ENCODE peak calls at places on chromosomes 5 and 9, in four cellular contexts. K is Peyer's patch, L is upper lobe of right lung, I is BE2C. V is an unnamed sample.

GRCh38 chr9:69412741-69413150 is 87.7 kb downstream of the ENTREP1 start:
- DNase-seq in K (no peak), L (peak; percentile 80), I (peak; percentile 82), V (peak; percentile 69)

GRCh38 chr5:159819671-159820411 is 96.4 kb upstream of the ADRA1B start:
- DNase-seq in K (peak; percentile 76), L (peak; percentile 73), I (no peak), V (peak; percentile 72)

GRCh38 chr5:16504571-16504970 is 39.0 kb upstream of the ZNF622 start:
- DNase-seq in K (no peak), L (no peak), I (no peak), V (no peak)

GRCh38 chr5:67490543-67491321 is 294.1 kb upstream of the CD180 start:
- DNase-seq in K (peak; percentile 47), L (peak; percentile 70), I (no peak), V (no peak)

GRCh38 chr9:119412399-119412798 is 43.2 kb upstream of the BRINP1 start:
- DNase-seq in K (no peak), L (no peak), I (no peak), V (no peak)

GRCh38 chr5:7436521-7436920 is 40.6 kb downstream of the ADCY2 start:
- DNase-seq in K (no peak), L (no peak), I (no peak), V (no peak)

GRCh38 chr5:38426493-38426892 is 130.0 kb downstream of the LIFR start:
- DNase-seq in K (no peak), L (no peak), I (no peak), V (no peak)

GRCh38 chr9:100595391-100596199 is 17.7 kb downstream of the CAVIN4 start:
- DNase-seq in K (peak; percentile 50), L (no peak), I (peak; percentile 45), V (no peak)

GRCh38 chr9:115018547-115019435 is 88.4 kb upstream of the TNFSF8 start:
- DNase-seq in K (no peak), L (no peak), I (no peak), V (no peak)

GRCh38 chr5:59648038-59648831 is 245.3 kb downstream of the PDE4D start:
- DNase-seq in K (no peak), L (no peak), I (no peak), V (no peak)

GRCh38 chr5:10192309-10192708 is 57.4 kb downstream of the ATPSCKMT start:
- DNase-seq in K (no peak), L (no peak), I (no peak), V (no peak)

GRCh38 chr9:111794837-111795556 is at the start of gene SHOC1:
- DNase-seq in K (no peak), L (peak; percentile 72), I (no peak), V (no peak)

GRCh38 chr5:10594591-10595210 is 30.8 kb downstream of the ANKRD33B start:
- DNase-seq in K (no peak), L (no peak), I (no peak), V (no peak)

GRCh38 chr5:95812100-95812472 is 10.4 kb downstream of the GLRX start:
- DNase-seq in K (no peak), L (no peak), I (no peak), V (no peak)

GRCh38 chr5:169354263-169354662 is 53.3 kb upstream of the SLIT3 start:
- DNase-seq in K (no peak), L (no peak), I (no peak), V (no peak)

GRCh38 chr5:35884125-35884788 is 27.6 kb downstream of the IL7R start:
- DNase-seq in K (no peak), L (no peak), I (no peak), V (no peak)

GRCh38 chr9:71509054-71509453 is 259.3 kb downstream of the CEMIP2 start:
- DNase-seq in K (no peak), L (no peak), I (no peak), V (no peak)

GRCh38 chr5:179451813-179452196 is 98.5 kb upstream of the RUFY1 start:
- DNase-seq in K (no peak), L (peak; percentile 48), I (no peak), V (no peak)

GRCh38 chr5:157400741-157401140 is 59.3 kb upstream of the NIPAL4 start:
- DNase-seq in K (no peak), L (no peak), I (no peak), V (no peak)

GRCh38 chr5:170662966-170663365 is 120.6 kb upstream of the GABRP start:
- DNase-seq in K (no peak), L (no peak), I (no peak), V (no peak)

GRCh38 chr9:19699757-19700156 is 89.1 kb downstream of the SLC24A2 start:
- DNase-seq in K (no peak), L (no peak), I (no peak), V (no peak)

GRCh38 chr5:146877783-146878470 is 630 bp downstream of the PPP2R2B start:
- DNase-seq in K (no peak), L (peak; percentile 59), I (peak; percentile 49), V (no peak)

GRCh38 chr5:179302499-179303185 is 42.6 kb downstream of the ADAMTS2 start:
- DNase-seq in K (no peak), L (peak; percentile 56), I (no peak), V (no peak)

GRCh38 chr5:73591698-73592501 is 26.4 kb downstream of the UTP15 start:
- DNase-seq in K (no peak), L (no peak), I (peak; percentile 73), V (no peak)

GRCh38 chr5:67530609-67531255 is 334.1 kb upstream of the CD180 start:
- DNase-seq in K (no peak), L (no peak), I (peak; percentile 85), V (no peak)

GRCh38 chr5:154732212-154732611 is 23.0 kb upstream of the LARP1 start:
- DNase-seq in K (no peak), L (no peak), I (no peak), V (no peak)

GRCh38 chr9:32427111-32427873 is 42.8 kb downstream of the ACO1 start:
- DNase-seq in K (peak; percentile 61), L (no peak), I (no peak), V (no peak)

GRCh38 chr5:15571618-15572017 is 71.6 kb downstream of the FBXL7 start:
- DNase-seq in K (no peak), L (no peak), I (no peak), V (no peak)

GRCh38 chr9:77651203-77651602 is 3.1 kb upstream of the GNA14 start:
- DNase-seq in K (no peak), L (no peak), I (no peak), V (no peak)

GRCh38 chr5:78005021-78005785 is 229.1 kb upstream of the TBCA start:
- DNase-seq in K (no peak), L (no peak), I (no peak), V (no peak)

DNA sequence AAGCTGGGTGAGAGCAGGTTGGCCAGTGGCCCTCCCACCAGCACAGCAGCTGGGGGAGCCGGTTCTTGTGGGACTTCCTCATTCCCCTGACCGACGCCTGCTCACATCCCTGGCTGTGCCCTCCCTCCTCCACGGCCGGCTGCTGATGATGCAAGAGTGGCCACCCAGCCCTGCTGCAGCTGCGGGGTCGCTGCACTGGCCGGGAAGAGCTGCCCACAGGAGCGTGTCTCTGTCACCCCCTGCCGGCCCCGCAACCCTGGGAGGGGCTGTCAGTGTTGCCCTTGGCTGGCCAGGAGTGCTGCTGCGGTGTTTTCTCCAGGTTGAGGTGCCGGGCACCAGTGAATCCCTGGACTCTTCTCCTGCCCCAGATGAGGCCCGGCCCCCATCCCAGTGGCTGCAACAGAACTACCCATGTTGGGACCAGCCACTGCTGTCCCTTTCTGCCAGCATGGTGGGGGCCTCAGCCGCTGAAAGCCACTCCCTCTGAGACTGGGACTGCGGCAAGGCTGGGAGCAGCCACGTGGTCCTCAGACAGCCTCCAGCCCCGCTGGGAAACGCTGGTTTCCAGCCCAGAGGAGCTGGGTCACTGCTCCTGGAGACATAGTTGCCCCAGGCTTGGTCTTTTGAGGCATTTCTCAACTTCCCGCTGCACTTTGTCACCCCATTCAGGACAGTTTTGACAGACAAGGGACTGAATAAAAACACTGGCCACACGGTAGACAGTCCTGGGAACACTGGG is 739 bp downstream of the CARD9 start:
- DNase-seq in K (peak; percentile 69), L (peak; percentile 89), I (peak; percentile 76), V (peak; percentile 67)
- TF ChIP-seq CTCF in K (no peak), L (peak; percentile 19), I (peak; percentile 56), V (no peak)

GRCh38 chr5:177362102-177362868 is 4.6 kb downstream of the RGS14 start:
- DNase-seq in K (no peak), L (no peak), I (no peak), V (no peak)
- H3K4me1 ChIP-seq in K (peaks cover 34% of the 10 kb centered on the region), L (peaks cover 35% of the 10 kb centered on the region), I (peaks cover 7% of the 10 kb centered on the region), V (peaks cover 53% of the 10 kb centered on the region)

GRCh38 chr9:133429641-133430161 is 7.5 kb downstream of the ADAMTS13 start:
- DNase-seq in K (peak; percentile 65), L (no peak), I (peak; percentile 73), V (no peak)
- TF ChIP-seq CTCF in K (peak; percentile 32), L (peak; percentile 11), I (peak; percentile 47), V (peak; percentile 41)

GRCh38 chr5:172144291-172144815 is 43.7 kb downstream of the STK10 start:
- DNase-seq in K (no peak), L (no peak), I (peak; percentile 75), V (peak; percentile 62)

GRCh38 chr5:172142709-172143215 is 45.3 kb downstream of the STK10 start:
- DNase-seq in K (no peak), L (no peak), I (no peak), V (no peak)

GRCh38 chr5:172141949-172142319 is 46.1 kb downstream of the STK10 start:
- DNase-seq in K (no peak), L (no peak), I (no peak), V (no peak)

GRCh38 chr5:172144931-172145869 is 42.8 kb downstream of the STK10 start:
- DNase-seq in K (no peak), L (no peak), I (no peak), V (no peak)

GRCh38 chr5:172143875-172144274 is 44.1 kb downstream of the STK10 start:
- DNase-seq in K (no peak), L (no peak), I (no peak), V (no peak)
- H3K4me1 ChIP-seq in K (no peaks in the 10 kb centered on the region), L (no peaks in the 10 kb centered on the region), I (peaks cover 20% of the 10 kb centered on the region), V (peaks cover 32% of the 10 kb centered on the region)

GRCh38 chr5:11998397-11998796 is 94.2 kb upstream of the CTNND2 start:
- DNase-seq in K (no peak), L (no peak), I (no peak), V (no peak)

GRCh38 chr5:11992518-11992917 is 88.3 kb upstream of the CTNND2 start:
- DNase-seq in K (no peak), L (no peak), I (no peak), V (no peak)

GRCh38 chr5:12003680-12004079 is 99.4 kb upstream of the CTNND2 start:
- DNase-seq in K (no peak), L (no peak), I (no peak), V (no peak)

GRCh38 chr5:11997942-11998341 is 93.7 kb upstream of the CTNND2 start:
- DNase-seq in K (no peak), L (no peak), I (no peak), V (no peak)
- TF ChIP-seq CTCF in K (no peak), L (no peak), I (no peak), V (no peak)

V was measured in left ventricle myocardium inferior.